ENCODE peak calls at places on chromosome 3, in seven cellular contexts. H, Z, M, R, J, X and I are unnamed samples.

GRCh38 chr3:112773864-112774263 is 72.8 kb downstream of the CD200R1L start:
- DNase-seq in J (no peak), M (no peak), Z (no peak), X (no peak), H (peak), R (no peak), I (no peak)

GRCh38 chr3:106678657-106679390 is 698.4 kb upstream of the CCDC54 start:
- DNase-seq in M (no peak), X (no peak), Z (no peak), H (no peak), J (no peak), R (peak), I (peak)

GRCh38 chr3:20280257-20280656 is 94.3 kb upstream of the SGO1 start:
- DNase-seq in J (no peak), R (no peak), H (no peak), X (no peak), Z (no peak), M (no peak), I (no peak)

GRCh38 chr3:150412599-150413069 is 4.5 kb downstream of the TSC22D2 start:
- DNase-seq in M (no peak), X (no peak), H (no peak), J (peak), R (peak), Z (no peak), I (peak)

GRCh38 chr3:149967067-149967685 is 3.5 kb downstream of the PFN2 start:
- DNase-seq in H (peak), X (peak), J (peak), Z (no peak), M (no peak), R (peak), I (peak)

GRCh38 chr3:178001670-178002101 is 534.5 kb upstream of the KCNMB2 start:
- DNase-seq in H (no peak), Z (no peak), X (no peak), M (no peak), J (peak), R (no peak), I (peak)

GRCh38 chr3:37456270-37456708 is 281.9 kb upstream of the LRRFIP2 start:
- DNase-seq in H (no peak), X (no peak), J (peak), M (peak), R (peak), Z (no peak), I (peak)

GRCh38 chr3:173739716-173740115 is 342.2 kb downstream of the NLGN1 start:
- DNase-seq in X (no peak), R (no peak), H (no peak), Z (no peak), J (no peak), M (no peak), I (no peak)

GRCh38 chr3:542030-542429 is 345.5 kb downstream of the CHL1 start:
- DNase-seq in M (no peak), H (no peak), X (no peak), R (no peak), J (no peak), Z (no peak), I (no peak)

GRCh38 chr3:31610700-31611275 is 78.1 kb downstream of the STT3B start:
- DNase-seq in J (peak), R (peak), M (no peak), X (peak), H (peak), Z (no peak), I (peak)

GRCh38 chr3:102194001-102194400 is 240.8 kb upstream of the ZPLD1 start:
- DNase-seq in M (no peak), H (no peak), J (no peak), X (no peak), R (no peak), Z (no peak), I (no peak)

GRCh38 chr3:142993958-142994442 is 7.4 kb upstream of the U2SURP start:
- DNase-seq in Z (no peak), J (peak), H (peak), M (peak), X (peak), R (peak), I (peak)

GRCh38 chr3:169207089-169207488 is 456.4 kb downstream of the MECOM start:
- DNase-seq in R (no peak), Z (no peak), H (no peak), J (no peak), X (no peak), M (no peak), I (no peak)

GRCh38 chr3:148992027-148992634 is 791 bp downstream of the GYG1 start:
- DNase-seq in Z (no peak), R (peak), H (peak), X (no peak), J (no peak), M (peak), I (peak)

GRCh38 chr3:156681003-156681402 is 6.6 kb downstream of the TIPARP start:
- DNase-seq in M (peak), Z (peak), H (peak), X (no peak), R (peak), J (peak), I (peak)

GRCh38 chr3:138921316-138922292 is 25.3 kb downstream of the FOXL2 start:
- DNase-seq in R (peak), H (no peak), M (no peak), X (no peak), Z (peak), J (peak), I (peak)

GRCh38 chr3:42120866-42121265 is 29.7 kb downstream of the TRAK1 start:
- DNase-seq in R (peak), M (no peak), H (no peak), J (no peak), X (no peak), Z (no peak), I (no peak)

GRCh38 chr3:184815046-184815930 is 3.3 kb downstream of the VPS8 start:
- DNase-seq in X (no peak), Z (peak), J (peak), R (peak), M (no peak), H (no peak), I (peak)

GRCh38 chr3:126263971-126264370 is 83.6 kb upstream of the ALDH1L1 start:
- DNase-seq in H (no peak), J (no peak), M (no peak), X (no peak), R (no peak), Z (no peak), I (no peak)

GRCh38 chr3:141776885-141777284 is 13.7 kb downstream of the GRK7 start:
- DNase-seq in H (no peak), X (no peak), M (no peak), Z (no peak), J (no peak), R (no peak), I (no peak)

GRCh38 chr3:72171461-72171860 is 386.5 kb upstream of the PROK2 start:
- DNase-seq in R (peak), H (no peak), Z (no peak), M (no peak), X (no peak), J (peak), I (peak)

GRCh38 chr3:16476636-16477035 is 36.9 kb downstream of the RFTN1 start:
- DNase-seq in M (no peak), Z (peak), H (no peak), J (peak), R (peak), X (no peak), I (peak)

GRCh38 chr3:50167069-50167781 is 12.1 kb downstream of the SEMA3F start:
- DNase-seq in X (no peak), Z (no peak), R (no peak), J (no peak), M (no peak), H (no peak), I (no peak)

GRCh38 chr3:82293867-82294266 is 532.4 kb upstream of the GBE1 start:
- DNase-seq in M (no peak), Z (no peak), H (no peak), R (no peak), J (no peak), X (no peak), I (no peak)

GRCh38 chr3:2810723-2811122 is 299.5 kb downstream of the IL5RA start:
- DNase-seq in Z (no peak), M (no peak), X (no peak), H (no peak), J (no peak), R (no peak), I (no peak)

GRCh38 chr3:107928084-107928445 is 162.8 kb downstream of the CD47 start:
- DNase-seq in M (no peak), X (no peak), H (peak), R (peak), Z (no peak), J (peak), I (peak)

GRCh38 chr3:194686816-194687637 is 1.3 kb downstream of the FAM43A start:
- DNase-seq in M (peak), Z (no peak), J (peak), R (peak), X (no peak), H (no peak), I (peak)

GRCh38 chr3:33385423-33385822 is 54.8 kb downstream of the UBP1 start:
- DNase-seq in J (no peak), Z (no peak), H (no peak), M (no peak), R (no peak), X (no peak), I (no peak)

GRCh38 chr3:160676547-160677303 is at the start of gene ARL14:
- DNase-seq in X (peak), M (no peak), J (peak), Z (no peak), H (peak), R (peak), I (peak)

GRCh38 chr3:8445861-8446260 is 55.8 kb upstream of the LMCD1 start:
- DNase-seq in R (peak), X (no peak), Z (peak), J (peak), H (no peak), M (no peak), I (peak)

GRCh38 chr3:35965908-35966307 is 326.6 kb downstream of the ARPP21 start:
- DNase-seq in J (peak), H (peak), M (no peak), X (no peak), Z (no peak), R (peak), I (peak)

GRCh38 chr3:106345353-106346027 is 476.7 kb upstream of the CBLB start:
- DNase-seq in R (peak), J (peak), X (no peak), Z (peak), M (no peak), H (peak), I (peak)

GRCh38 chr3:129123314-129124060 is 1.9 kb upstream of the RAB43 start:
- DNase-seq in H (peak), R (peak), X (no peak), M (no peak), Z (peak), J (no peak), I (peak)

GRCh38 chr3:129746629-129747028 is 140.2 kb upstream of the PLXND1 start:
- DNase-seq in R (no peak), J (no peak), M (no peak), Z (no peak), X (no peak), H (no peak), I (no peak)

GRCh38 chr3:64717872-64718613 is 30.2 kb upstream of the ADAMTS9 start:
- DNase-seq in J (peak), R (no peak), X (no peak), H (no peak), M (no peak), Z (no peak), I (no peak)

GRCh38 chr3:151171145-151171544 is 31.9 kb downstream of the GPR171 start:
- DNase-seq in J (no peak), R (no peak), H (no peak), Z (no peak), X (no peak), M (no peak), I (no peak)

GRCh38 chr3:128427872-128428822 is 38.5 kb downstream of the DNAJB8 start:
- DNase-seq in Z (no peak), M (no peak), R (no peak), X (no peak), J (no peak), H (no peak), I (no peak)

GRCh38 chr3:119500265-119500664 is 1.9 kb downstream of the TIMMDC1 start:
- DNase-seq in X (no peak), Z (no peak), H (no peak), R (no peak), J (no peak), M (no peak), I (no peak)
- H3K4me3 ChIP-seq in X (peak), Z (no peak), H (no peak), R (no peak), J (peak), M (no peak), I (peak)

DNA sequence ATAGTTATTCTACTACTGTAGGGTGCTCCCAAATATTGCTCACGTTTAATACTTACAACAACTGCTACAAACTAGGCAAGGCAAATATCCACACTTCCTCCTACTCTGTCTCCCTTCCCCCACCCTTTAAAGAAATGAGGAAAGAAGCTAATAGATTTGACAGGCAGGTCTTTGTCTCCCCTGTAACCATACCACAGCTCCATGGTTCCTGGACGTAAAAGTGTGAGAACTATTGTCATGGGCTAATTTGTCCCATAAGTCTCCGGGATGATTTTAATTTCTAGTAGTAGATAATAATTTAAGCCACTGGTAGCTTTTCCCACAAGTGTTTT is 1.2 kb upstream of the CPOX start:
- DNase-seq in X (no peak), M (no peak), H (no peak), R (no peak), Z (no peak), J (no peak), I (no peak)
- TF ChIP-seq CTCF in X (no peak), M (no peak), H (no peak), R (no peak), Z (no peak), J (no peak), I (no peak)

GRCh38 chr3:192879346-192880031 is 38.2 kb downstream of the MB21D2 start:
- DNase-seq in R (peak), X (peak), J (peak), Z (peak), H (peak), M (no peak), I (peak)
- H3K4me3 ChIP-seq in R (no peak), X (peak), J (no peak), Z (no peak), H (peak), M (no peak), I (no peak)

GRCh38 chr3:14127106-14127505 is 2.3 kb downstream of the TMEM43 start:
- DNase-seq in J (no peak), X (no peak), R (no peak), Z (no peak), M (no peak), H (no peak), I (no peak)

GRCh38 chr3:14124615-14125192 is at the start of the genes CHCHD4 and TMEM43:
- DNase-seq in M (peak), J (peak), R (peak), X (peak), H (peak), Z (peak), I (peak)

GRCh38 chr3:14126017-14126902 is 1.4 kb downstream of the TMEM43 start:
- DNase-seq in X (no peak), J (no peak), H (no peak), M (no peak), R (no peak), Z (no peak), I (peak)

GRCh38 chr3:14124223-14124614 is 451 bp downstream of the CHCHD4 start:
- DNase-seq in H (peak), R (peak), Z (no peak), J (peak), M (peak), X (no peak), I (peak)

GRCh38 chr3:14125193-14126016 is 553 bp downstream of the TMEM43 start:
- DNase-seq in Z (peak), J (peak), X (peak), H (peak), M (peak), R (peak), I (peak)
- TF ChIP-seq CTCF in Z (peak), J (peak), X (no peak), H (no peak), M (no peak), R (peak), I (peak)

GRCh38 chr3:4396599-4396998 is 70.5 kb downstream of the SUMF1 start:
- DNase-seq in H (no peak), J (no peak), M (no peak), Z (no peak), R (no peak), X (no peak), I (no peak)

GRCh38 chr3:4395448-4395847 is 71.6 kb downstream of the SUMF1 start:
- DNase-seq in J (no peak), R (no peak), H (no peak), X (no peak), Z (no peak), M (no peak), I (no peak)

GRCh38 chr3:4394048-4394447 is 73.0 kb downstream of the SUMF1 start:
- DNase-seq in R (no peak), Z (no peak), J (peak), X (no peak), M (no peak), H (no peak), I (no peak)

GRCh38 chr3:4394567-4394966 is 72.5 kb downstream of the SUMF1 start:
- DNase-seq in H (no peak), J (no peak), X (no peak), Z (no peak), M (no peak), R (no peak), I (no peak)

DNA sequence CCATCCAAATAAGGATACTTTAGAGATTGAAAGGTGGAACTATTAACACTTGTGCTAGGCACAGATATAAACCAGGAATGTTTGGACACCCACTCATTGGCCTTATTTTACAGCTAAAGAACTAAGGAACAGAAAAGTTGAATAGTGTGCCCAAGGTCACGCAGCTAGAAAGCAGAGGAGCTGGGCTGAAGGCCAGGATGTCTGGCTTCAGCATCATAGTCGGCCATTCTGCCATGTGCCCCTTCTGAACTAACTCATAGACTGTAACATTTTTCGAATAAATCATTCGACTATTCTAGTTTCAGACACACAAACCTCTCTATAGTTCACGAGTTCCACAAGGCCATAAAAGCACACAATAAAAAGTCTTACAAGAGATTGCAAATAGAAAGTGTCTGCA is 71.1 kb downstream of the SUMF1 start:
- DNase-seq in R (no peak), Z (no peak), M (no peak), X (no peak), J (no peak), H (no peak), I (no peak)
- H3K4me3 ChIP-seq in R (no peak), Z (no peak), M (no peak), X (no peak), J (no peak), H (no peak), I (no peak)

GRCh38 chr3:133744241-133744640 is 2.0 kb upstream of the TF start:
- DNase-seq in H (no peak), J (no peak), X (no peak), R (no peak), M (no peak), Z (no peak), I (no peak)

GRCh38 chr3:133746722-133747086 is 511 bp downstream of the TF start:
- DNase-seq in R (no peak), H (no peak), M (no peak), Z (no peak), J (no peak), X (no peak), I (no peak)

GRCh38 chr3:133745981-133746721 is at the start of gene TF:
- DNase-seq in M (no peak), H (no peak), R (no peak), J (peak), Z (no peak), X (no peak), I (peak)

GRCh38 chr3:133745108-133745507 is 1.1 kb upstream of the TF start:
- DNase-seq in R (no peak), M (no peak), Z (no peak), X (no peak), J (no peak), H (no peak), I (no peak)

GRCh38 chr3:133742351-133743091 is 3.7 kb upstream of the TF start:
- DNase-seq in J (peak), M (no peak), X (peak), R (peak), H (peak), Z (no peak), I (peak)
- TF ChIP-seq CTCF in J (no peak), M (no peak), X (no peak), R (no peak), H (no peak), Z (no peak), I (no peak)